ENCODE peak calls at places on chromosomes 5 and 9, in nine cellular contexts. R, F, C, S, Y, P, E, Q and K are unnamed samples.

GRCh38 chr9:86980802-86981201 is 33.5 kb upstream of the GAS1 start:
- DNase-seq in Q (no peak), R (no peak), P (no peak), F (no peak), S (no peak), C (no peak), Y (no peak), E (no peak), K (no peak)

GRCh38 chr9:83596899-83597504 is 25.9 kb upstream of the IDNK start:
- DNase-seq in P (no peak), F (no peak), Y (no peak), E (peak), C (peak), S (no peak), Q (peak), R (no peak), K (no peak)

GRCh38 chr5:170523129-170523497 is 19.3 kb downstream of the KCNIP1 start:
- DNase-seq in Y (no peak), R (no peak), E (no peak), F (no peak), C (peak), S (no peak), Q (no peak), P (no peak), K (no peak)

GRCh38 chr9:126965541-126966428 is 51.2 kb downstream of the RALGPS1 start:
- DNase-seq in P (peak), E (peak), S (no peak), C (peak), F (no peak), Y (no peak), R (no peak), Q (peak), K (no peak)

GRCh38 chr5:73312146-73312871 is 136.3 kb downstream of the FOXD1 start:
- DNase-seq in E (peak), C (peak), R (no peak), Q (peak), Y (no peak), F (no peak), S (no peak), P (no peak), K (no peak)

GRCh38 chr9:130858734-130859705 is 24.0 kb downstream of the ABL1 start:
- DNase-seq in P (no peak), C (no peak), Q (no peak), Y (no peak), E (no peak), R (no peak), S (no peak), F (peak), K (no peak)

GRCh38 chr9:72579880-72580570 is 58.6 kb downstream of the TMC1 start:
- DNase-seq in E (no peak), S (no peak), Y (no peak), R (no peak), C (no peak), F (no peak), P (no peak), Q (no peak), K (no peak)

GRCh38 chr9:104091708-104092107 is 2.4 kb upstream of the SMC2 start:
- DNase-seq in F (no peak), Y (no peak), E (peak), Q (no peak), S (no peak), P (no peak), C (peak), R (no peak), K (no peak)

GRCh38 chr9:109751253-109751652 is 28.7 kb upstream of the PALM2AKAP2 start:
- DNase-seq in C (no peak), Q (no peak), Y (no peak), P (no peak), E (no peak), R (no peak), S (no peak), F (no peak), K (no peak)

GRCh38 chr5:178437296-178438075 is 152.7 kb downstream of the COL23A1 start:
- DNase-seq in C (no peak), Y (no peak), E (no peak), S (no peak), R (no peak), F (no peak), P (peak), Q (no peak), K (no peak)

GRCh38 chr5:141779642-141780041 is 97.6 kb upstream of the ARAP3 start:
- DNase-seq in E (no peak), S (no peak), Y (no peak), C (no peak), P (no peak), F (no peak), R (no peak), Q (peak), K (no peak)

GRCh38 chr9:16728128-16728505 is 142.4 kb downstream of the BNC2 start:
- DNase-seq in Y (no peak), F (no peak), P (no peak), Q (no peak), E (no peak), S (no peak), R (no peak), C (no peak), K (no peak)

GRCh38 chr5:147893820-147894219 is 12.5 kb downstream of the C5orf46 start:
- DNase-seq in R (no peak), C (no peak), E (no peak), F (no peak), P (no peak), Q (no peak), S (no peak), Y (no peak), K (no peak)

GRCh38 chr5:143648696-143649095 is 163.3 kb upstream of the HMHB1 start:
- DNase-seq in S (no peak), F (no peak), Y (no peak), Q (no peak), E (no peak), C (peak), R (no peak), P (no peak), K (no peak)

GRCh38 chr5:142939884-142940283 is 169.7 kb downstream of the ARHGAP26 start:
- DNase-seq in Y (no peak), F (no peak), S (no peak), Q (no peak), R (no peak), C (no peak), E (no peak), P (no peak), K (no peak)

GRCh38 chr5:109650451-109650850 is 39.3 kb upstream of the MAN2A1 start:
- DNase-seq in Y (no peak), E (no peak), F (no peak), C (no peak), S (no peak), R (no peak), P (no peak), Q (no peak), K (no peak)

GRCh38 chr9:88106492-88106891 is 31.8 kb downstream of the SPATA31C2 start:
- DNase-seq in Y (no peak), P (no peak), C (peak), R (no peak), Q (peak), S (no peak), F (no peak), E (peak), K (no peak)

GRCh38 chr5:43421450-43422133 is 9.4 kb upstream of the CCL28 start:
- DNase-seq in Y (no peak), R (no peak), S (no peak), Q (no peak), F (no peak), C (no peak), P (no peak), E (no peak), K (no peak)

GRCh38 chr9:129467004-129467588 is 153.8 kb downstream of the C9orf50 start:
- DNase-seq in C (no peak), Q (no peak), S (no peak), Y (no peak), E (no peak), R (no peak), P (no peak), F (no peak), K (no peak)

GRCh38 chr5:132750471-132751230 is 3.4 kb downstream of the CCNI2 start:
- DNase-seq in R (no peak), S (no peak), F (no peak), Y (no peak), Q (no peak), E (peak), P (no peak), C (no peak), K (peak)

GRCh38 chr9:83544002-83544698 is 5.9 kb upstream of the FRMD3 start:
- DNase-seq in P (no peak), S (no peak), Q (no peak), R (no peak), F (no peak), E (peak), C (peak), Y (peak), K (no peak)

GRCh38 chr5:140109818-140110733 is 3.8 kb upstream of the PURA start:
- DNase-seq in S (no peak), Y (no peak), P (no peak), E (no peak), R (no peak), F (no peak), C (no peak), Q (no peak), K (no peak)

GRCh38 chr5:54285573-54286124 is 24.7 kb downstream of the ARL15 start:
- DNase-seq in R (no peak), F (no peak), Q (no peak), S (no peak), P (no peak), Y (peak), E (peak), C (no peak), K (no peak)

GRCh38 chr5:101675510-101675909 is 620.6 kb downstream of the SLCO4C1 start:
- DNase-seq in F (no peak), C (no peak), P (no peak), R (no peak), Q (no peak), S (no peak), E (no peak), Y (no peak), K (no peak)

GRCh38 chr5:179131886-179132585 is 71.9 kb downstream of the ZNF354C start:
- DNase-seq in S (peak), P (no peak), F (peak), Q (no peak), E (no peak), C (no peak), Y (no peak), R (no peak), K (no peak)

GRCh38 chr9:74696520-74696919 is 191.2 kb downstream of the TRPM6 start:
- DNase-seq in Q (no peak), S (no peak), E (no peak), F (no peak), C (no peak), Y (no peak), P (no peak), R (no peak), K (no peak)

GRCh38 chr9:110351009-110351467 is 13.4 kb upstream of the TXNDC8 start:
- DNase-seq in S (no peak), F (no peak), Q (no peak), R (no peak), C (no peak), P (no peak), Y (no peak), E (no peak), K (no peak)

GRCh38 chr9:87892956-87893355 is 10.3 kb downstream of the SPATA31E1 start:
- DNase-seq in R (no peak), F (no peak), C (no peak), E (no peak), S (no peak), Y (no peak), P (no peak), Q (no peak), K (no peak)

GRCh38 chr5:116482394-116482793 is 92.2 kb downstream of the SEMA6A start:
- DNase-seq in C (no peak), Y (no peak), F (no peak), E (no peak), S (no peak), Q (no peak), R (no peak), P (no peak), K (no peak)

GRCh38 chr5:154092356-154092755 is 53.6 kb downstream of the MFAP3 start:
- DNase-seq in Q (no peak), F (no peak), R (no peak), E (no peak), S (no peak), P (no peak), Y (no peak), C (no peak), K (no peak)

GRCh38 chr9:81335879-81336421 is 353.4 kb downstream of the TLE1 start:
- DNase-seq in F (no peak), R (no peak), Y (no peak), C (no peak), P (no peak), S (no peak), Q (no peak), E (no peak), K (no peak)

GRCh38 chr9:136173648-136174290 is 31.2 kb downstream of the LHX3 start:
- DNase-seq in C (no peak), F (no peak), Y (no peak), Q (no peak), E (no peak), P (no peak), R (no peak), S (peak), K (no peak)

GRCh38 chr5:111635946-111636315 is 121.1 kb downstream of the NREP start:
- DNase-seq in P (no peak), E (no peak), R (no peak), Q (no peak), Y (no peak), C (no peak), F (no peak), S (no peak), K (no peak)

GRCh38 chr5:32531885-32532520 is 53.4 kb upstream of the SUB1 start:
- DNase-seq in P (peak), C (no peak), R (no peak), F (no peak), Y (no peak), Q (no peak), E (peak), S (no peak), K (no peak)

GRCh38 chr9:105401651-105402050 is 46.2 kb upstream of the FSD1L start:
- DNase-seq in Y (no peak), E (no peak), F (no peak), S (no peak), P (no peak), Q (no peak), R (no peak), C (no peak), K (no peak)

GRCh38 chr9:37503736-37504135 is 18.0 kb downstream of the POLR1E start:
- DNase-seq in E (peak), Y (no peak), F (no peak), Q (no peak), R (no peak), P (no peak), C (no peak), S (no peak), K (no peak)

GRCh38 chr9:37499297-37499696 is 13.5 kb downstream of the POLR1E start:
- DNase-seq in Y (no peak), P (no peak), E (no peak), R (no peak), S (no peak), Q (no peak), F (no peak), C (no peak), K (no peak)

GRCh38 chr9:37498457-37498856 is 12.7 kb downstream of the POLR1E start:
- DNase-seq in S (no peak), E (no peak), Q (no peak), Y (no peak), F (no peak), P (no peak), C (no peak), R (no peak), K (no peak)

GRCh38 chr9:37497320-37497719 is 11.6 kb downstream of the POLR1E start:
- DNase-seq in Y (no peak), S (no peak), E (no peak), F (no peak), P (no peak), C (no peak), R (no peak), Q (no peak), K (no peak)

DNA sequence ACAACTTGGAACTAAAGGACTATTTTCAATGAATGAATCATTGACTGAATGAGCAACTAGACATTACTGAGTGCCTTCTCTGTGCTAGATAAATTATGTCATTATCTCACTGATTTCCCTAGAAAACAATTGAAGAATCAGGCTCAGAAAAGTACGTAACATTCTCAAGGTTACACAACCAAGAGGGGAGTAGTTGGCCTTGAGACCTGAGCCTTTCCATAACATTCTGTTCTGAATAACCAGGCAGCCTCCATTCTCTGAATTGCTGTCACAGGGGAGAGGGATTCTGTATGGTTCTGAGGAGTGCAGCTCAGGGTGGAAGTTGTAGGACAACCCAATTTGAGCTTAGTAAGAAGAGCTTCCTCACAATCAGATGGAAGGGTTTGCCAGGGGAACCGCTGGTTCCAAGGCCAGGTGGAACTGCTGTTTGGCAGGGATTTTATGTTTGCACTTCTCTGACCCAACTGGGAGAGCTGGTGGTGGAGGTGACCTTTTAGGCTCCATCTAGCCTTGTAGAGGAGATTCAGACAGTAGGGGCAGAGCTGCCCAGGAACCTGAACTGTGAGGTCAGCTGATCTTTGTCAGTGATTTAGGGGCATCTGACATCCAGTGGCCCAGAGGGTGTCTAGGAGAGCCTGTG is 16.3 kb downstream of the POLR1E start:
- DNase-seq in Y (no peak), Q (no peak), F (no peak), E (no peak), P (no peak), C (no peak), S (no peak), R (no peak), K (no peak)
- TF ChIP-seq POLR2A in Y (no peak), Q (no peak), F (no peak), E (no peak), P (no peak), C (no peak), S (no peak), R (no peak), K (no peak)

DNA sequence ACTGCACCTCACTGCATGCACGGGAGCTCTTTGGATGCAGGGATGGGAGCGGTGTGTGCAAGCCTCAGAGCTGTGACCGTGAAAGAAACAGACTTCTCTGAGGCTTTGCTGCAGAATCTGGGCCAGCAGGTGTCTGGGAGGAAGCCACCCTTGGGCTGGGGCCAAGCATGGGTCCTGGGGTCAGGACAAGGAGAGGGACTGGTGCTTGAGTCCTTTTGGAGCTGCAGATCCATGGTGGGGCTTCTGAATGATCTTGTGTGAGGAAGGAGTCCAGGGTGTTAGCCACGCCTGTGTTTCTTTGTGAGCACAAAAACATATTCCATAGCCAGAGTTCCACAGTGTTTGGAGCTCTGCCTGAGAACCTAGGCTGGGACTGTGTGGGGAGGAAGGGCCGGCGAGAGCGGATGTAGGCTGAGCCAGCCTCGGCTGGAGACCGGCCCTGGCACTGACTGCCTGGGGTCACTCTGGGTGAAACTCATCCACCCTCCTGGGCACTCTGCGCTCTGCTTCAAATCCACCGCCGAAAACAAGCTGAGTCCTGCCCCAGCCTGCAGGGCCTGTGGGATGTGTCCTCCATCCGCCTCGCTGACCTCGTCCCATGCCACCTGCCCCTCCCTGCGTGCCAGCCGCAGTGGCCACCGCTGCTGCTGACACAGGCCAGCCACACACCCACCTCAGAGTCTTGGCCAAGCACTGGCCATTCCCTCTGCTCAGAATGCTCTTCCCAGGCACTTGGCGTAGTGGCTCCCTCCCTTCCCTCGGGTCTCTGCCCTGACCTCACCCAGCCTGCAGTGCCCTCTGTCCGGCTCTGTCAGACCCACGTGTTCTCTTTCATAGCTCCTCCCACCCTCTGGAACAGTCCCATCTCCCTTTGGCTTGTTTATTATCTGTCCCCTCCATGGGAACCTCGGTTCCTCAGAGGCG is 26.7 kb downstream of the ERGIC1 start:
- DNase-seq in C (peak), Y (no peak), P (peak), Q (peak), E (peak), S (peak), R (no peak), F (peak), K (peak)
- TF ChIP-seq POLR2A in C (no peak), Y (no peak), P (no peak), Q (peak), E (no peak), S (no peak), R (no peak), F (no peak), K (no peak)

DNA sequence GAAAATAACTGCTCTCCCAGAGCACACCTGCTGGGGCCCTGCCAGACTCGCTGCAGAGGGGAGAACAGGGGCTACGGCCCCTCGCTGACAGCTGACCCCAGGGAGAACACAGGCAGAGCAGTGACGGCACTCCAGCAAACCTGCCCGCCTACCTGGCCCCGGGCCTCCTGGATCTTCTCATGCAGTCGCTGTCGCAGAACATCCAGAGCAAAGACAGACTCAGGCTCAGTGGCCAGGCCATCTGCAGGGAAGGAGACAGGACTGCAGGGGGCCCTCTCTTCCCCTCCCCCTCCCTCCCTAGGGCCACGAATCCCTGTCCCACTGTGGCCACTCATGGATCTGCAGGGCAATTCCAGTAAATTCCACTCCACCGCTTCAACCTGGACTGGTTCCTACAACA is 2.4 kb downstream of the SURF6 start:
- DNase-seq in F (peak), C (no peak), S (no peak), Y (no peak), R (no peak), Q (no peak), P (peak), E (no peak), K (no peak)
- TF ChIP-seq POLR2A in F (no peak), C (no peak), S (no peak), Y (no peak), R (no peak), Q (no peak), P (no peak), E (no peak), K (no peak)

GRCh38 chr9:122370303-122370702 is 521 bp upstream of the PTGS1 start:
- DNase-seq in E (peak), Y (peak), F (peak), S (no peak), C (no peak), R (no peak), Q (no peak), P (no peak), K (no peak)
- TF ChIP-seq POLR2A in E (no peak), Y (no peak), F (no peak), S (no peak), C (no peak), R (no peak), Q (no peak), P (no peak), K (no peak)

GRCh38 chr9:35115680-35116538 is at the start of gene ATOSB:
- DNase-seq in C (peak), R (peak), P (peak), Y (peak), F (peak), Q (peak), E (peak), S (peak), K (peak)
- TF ChIP-seq POLR2A in C (no peak), R (no peak), P (no peak), Y (peak), F (no peak), Q (peak), E (peak), S (no peak), K (no peak)